ENCODE peak calls at places on chromosomes 7 and 10, in eight cellular contexts. One of them, this sample, is unnamed.

GRCh38 chr10:62199584-62199983 is 69.1 kb downstream of the RTKN2 start:
- DNase-seq in right lobe of liver: no peak
- DNase-seq in stomach: no peak
- DNase-seq in body of pancreas: no peak
- DNase-seq in suprapubic skin: no peak
- DNase-seq in H54: no peak
- DNase-seq in transverse colon: no peak
- DNase-seq in HCT116: no peak
- DNase-seq in this sample: no peak

GRCh38 chr7:39145283-39145682 is 167.6 kb downstream of the POU6F2 start:
- DNase-seq in stomach: no peak
- DNase-seq in H54: no peak
- DNase-seq in right lobe of liver: no peak
- DNase-seq in transverse colon: no peak
- DNase-seq in body of pancreas: no peak
- DNase-seq in suprapubic skin: no peak
- DNase-seq in HCT116: no peak
- DNase-seq in this sample: no peak

GRCh38 chr10:76033457-76034196 is 602.2 kb downstream of the LRMDA start:
- DNase-seq in body of pancreas: peak; percentile 66
- DNase-seq in suprapubic skin: no peak
- DNase-seq in stomach: peak; percentile 61
- DNase-seq in transverse colon: no peak
- DNase-seq in HCT116: no peak
- DNase-seq in right lobe of liver: peak; percentile 86
- DNase-seq in H54: no peak
- DNase-seq in this sample: no peak

GRCh38 chr10:86688398-86688921 is 20.1 kb downstream of the LDB3 start:
- DNase-seq in stomach: peak; percentile 65
- DNase-seq in H54: peak; percentile 83
- DNase-seq in right lobe of liver: peak; percentile 64
- DNase-seq in suprapubic skin: peak; percentile 79
- DNase-seq in body of pancreas: peak; percentile 65
- DNase-seq in HCT116: peak; percentile 54
- DNase-seq in transverse colon: peak; percentile 63
- DNase-seq in this sample: peak; percentile 76

GRCh38 chr10:124911124-124912051 is 30.5 kb upstream of the ZRANB1 start:
- DNase-seq in transverse colon: no peak
- DNase-seq in HCT116: no peak
- DNase-seq in body of pancreas: peak; percentile 30
- DNase-seq in right lobe of liver: peak; percentile 28
- DNase-seq in suprapubic skin: no peak
- DNase-seq in stomach: no peak
- DNase-seq in H54: no peak
- DNase-seq in this sample: peak; percentile 36

GRCh38 chr10:14407567-14407966 is 76.8 kb upstream of the FRMD4A start:
- DNase-seq in body of pancreas: no peak
- DNase-seq in stomach: no peak
- DNase-seq in suprapubic skin: no peak
- DNase-seq in H54: no peak
- DNase-seq in HCT116: no peak
- DNase-seq in transverse colon: no peak
- DNase-seq in right lobe of liver: no peak
- DNase-seq in this sample: no peak

GRCh38 chr10:91908358-91909177 is 718 bp downstream of the FGFBP3 start:
- DNase-seq in body of pancreas: peak; percentile 85
- DNase-seq in stomach: peak; percentile 77
- DNase-seq in transverse colon: peak; percentile 77
- DNase-seq in H54: peak; percentile 75
- DNase-seq in HCT116: peak; percentile 84
- DNase-seq in suprapubic skin: peak; percentile 74
- DNase-seq in right lobe of liver: peak; percentile 78
- DNase-seq in this sample: peak; percentile 83

GRCh38 chr7:154744226-154744860 is 258.6 kb downstream of the PAXIP1 start:
- DNase-seq in right lobe of liver: no peak
- DNase-seq in suprapubic skin: no peak
- DNase-seq in HCT116: no peak
- DNase-seq in stomach: peak; percentile 50
- DNase-seq in body of pancreas: peak; percentile 15
- DNase-seq in H54: peak; percentile 59
- DNase-seq in transverse colon: peak; percentile 42
- DNase-seq in this sample: peak; percentile 58

GRCh38 chr7:91651986-91652385 is 228.5 kb downstream of the MTERF1 start:
- DNase-seq in transverse colon: no peak
- DNase-seq in body of pancreas: no peak
- DNase-seq in suprapubic skin: no peak
- DNase-seq in HCT116: no peak
- DNase-seq in H54: no peak
- DNase-seq in stomach: no peak
- DNase-seq in right lobe of liver: no peak
- DNase-seq in this sample: no peak

GRCh38 chr10:227014-227413 is 91.8 kb downstream of the ZMYND11 start:
- DNase-seq in transverse colon: no peak
- DNase-seq in H54: no peak
- DNase-seq in HCT116: no peak
- DNase-seq in body of pancreas: no peak
- DNase-seq in suprapubic skin: no peak
- DNase-seq in right lobe of liver: no peak
- DNase-seq in stomach: no peak
- DNase-seq in this sample: no peak

GRCh38 chr7:128017460-128017859 is 13.8 kb downstream of the LRRC4 start:
- DNase-seq in HCT116: no peak
- DNase-seq in stomach: peak; percentile 56
- DNase-seq in suprapubic skin: no peak
- DNase-seq in H54: no peak
- DNase-seq in body of pancreas: no peak
- DNase-seq in right lobe of liver: no peak
- DNase-seq in transverse colon: no peak
- DNase-seq in this sample: no peak

GRCh38 chr7:128020161-128020560 is 11.1 kb downstream of the LRRC4 start:
- DNase-seq in right lobe of liver: no peak
- DNase-seq in H54: no peak
- DNase-seq in body of pancreas: no peak
- DNase-seq in HCT116: peak; percentile 31
- DNase-seq in stomach: no peak
- DNase-seq in transverse colon: no peak
- DNase-seq in suprapubic skin: no peak
- DNase-seq in this sample: no peak

GRCh38 chr7:128021361-128021760 is 9.9 kb downstream of the LRRC4 start:
- DNase-seq in HCT116: peak; percentile 19
- DNase-seq in right lobe of liver: no peak
- DNase-seq in stomach: no peak
- DNase-seq in suprapubic skin: no peak
- DNase-seq in body of pancreas: no peak
- DNase-seq in transverse colon: no peak
- DNase-seq in H54: no peak
- DNase-seq in this sample: no peak

GRCh38 chr7:128019330-128019729 is 11.9 kb downstream of the LRRC4 start:
- DNase-seq in H54: no peak
- DNase-seq in right lobe of liver: no peak
- DNase-seq in body of pancreas: no peak
- DNase-seq in HCT116: no peak
- DNase-seq in suprapubic skin: no peak
- DNase-seq in stomach: no peak
- DNase-seq in transverse colon: no peak
- DNase-seq in this sample: no peak

GRCh38 chr7:128017880-128018845 is 13.1 kb downstream of the LRRC4 start:
- DNase-seq in suprapubic skin: no peak
- DNase-seq in body of pancreas: peak; percentile 50
- DNase-seq in H54: no peak
- DNase-seq in HCT116: no peak
- DNase-seq in stomach: peak; percentile 64
- DNase-seq in right lobe of liver: peak; percentile 66
- DNase-seq in transverse colon: no peak
- DNase-seq in this sample: no peak
- TF ChIP-seq POLR2A in suprapubic skin: no peak
- TF ChIP-seq POLR2A in body of pancreas: no peak
- TF ChIP-seq POLR2A in H54: no peak
- TF ChIP-seq POLR2A in HCT116: no peak
- TF ChIP-seq POLR2A in stomach: no peak
- TF ChIP-seq POLR2A in right lobe of liver: no peak
- TF ChIP-seq POLR2A in transverse colon: no peak
- TF ChIP-seq POLR2A in this sample: no peak

GRCh38 chr7:54837761-54838539 is 78.9 kb upstream of the SEC61G start:
- DNase-seq in body of pancreas: no peak
- DNase-seq in transverse colon: no peak
- DNase-seq in right lobe of liver: no peak
- DNase-seq in H54: no peak
- DNase-seq in stomach: no peak
- DNase-seq in HCT116: no peak
- DNase-seq in suprapubic skin: no peak
- DNase-seq in this sample: no peak
- TF ChIP-seq POLR2A in body of pancreas: no peak
- TF ChIP-seq POLR2A in transverse colon: no peak
- TF ChIP-seq POLR2A in right lobe of liver: no peak
- TF ChIP-seq POLR2A in H54: no peak
- TF ChIP-seq POLR2A in stomach: no peak
- TF ChIP-seq POLR2A in HCT116: no peak
- TF ChIP-seq POLR2A in suprapubic skin: no peak
- TF ChIP-seq POLR2A in this sample: no peak

GRCh38 chr10:59176241-59177030 is at the start of gene PHYHIPL:
- DNase-seq in suprapubic skin: no peak
- DNase-seq in HCT116: no peak
- DNase-seq in body of pancreas: peak; percentile 69
- DNase-seq in right lobe of liver: peak; percentile 67
- DNase-seq in H54: no peak
- DNase-seq in transverse colon: no peak
- DNase-seq in stomach: no peak
- DNase-seq in this sample: peak; percentile 53
- TF ChIP-seq POLR2A in suprapubic skin: no peak
- TF ChIP-seq POLR2A in HCT116: no peak
- TF ChIP-seq POLR2A in body of pancreas: peak; percentile 82
- TF ChIP-seq POLR2A in right lobe of liver: no peak
- TF ChIP-seq POLR2A in H54: no peak
- TF ChIP-seq POLR2A in transverse colon: no peak
- TF ChIP-seq POLR2A in stomach: no peak
- TF ChIP-seq POLR2A in this sample: no peak

DNA sequence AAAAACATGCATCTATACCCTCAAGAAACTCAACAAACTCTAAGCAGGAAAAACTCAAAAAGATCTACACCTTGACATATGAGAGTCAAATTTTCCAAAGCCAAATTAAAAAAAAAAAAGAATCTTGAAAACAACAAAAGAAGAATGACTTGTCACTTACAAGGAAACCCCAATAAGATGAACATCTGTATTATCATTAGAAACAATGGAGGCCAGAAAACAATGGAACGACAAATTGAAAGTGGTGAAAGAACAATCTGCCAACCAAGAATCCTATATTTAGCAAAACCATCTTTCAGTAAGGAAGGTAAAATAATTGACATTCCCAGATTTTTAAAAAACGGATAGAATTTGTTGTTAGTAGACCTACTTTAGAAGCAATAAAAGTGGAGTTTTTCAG is 516.8 kb downstream of the ACTR3B start:
- DNase-seq in right lobe of liver: no peak
- DNase-seq in suprapubic skin: no peak
- DNase-seq in H54: no peak
- DNase-seq in HCT116: no peak
- DNase-seq in stomach: no peak
- DNase-seq in body of pancreas: no peak
- DNase-seq in transverse colon: no peak
- DNase-seq in this sample: no peak
- TF ChIP-seq POLR2A in right lobe of liver: no peak
- TF ChIP-seq POLR2A in suprapubic skin: no peak
- TF ChIP-seq POLR2A in H54: no peak
- TF ChIP-seq POLR2A in HCT116: no peak
- TF ChIP-seq POLR2A in stomach: no peak
- TF ChIP-seq POLR2A in body of pancreas: no peak
- TF ChIP-seq POLR2A in transverse colon: no peak
- TF ChIP-seq POLR2A in this sample: no peak

This sample was measured in testis.